ENCODE peak calls at places on chromosomes 13 and 19, in eight cellular contexts. T is erythroblast, H is tibial nerve, N is transverse colon, G is Peyer's patch, B is body of pancreas, U is A549, L is NB4. C is an unnamed sample.

GRCh38 chr13:21124853-21125252 is 51.5 kb downstream of the SKA3 start:
- DNase-seq in L (peak; percentile 53), H (no peak), B (no peak), N (no peak), T (no peak), U (peak; percentile 35), G (no peak), C (no peak)

GRCh38 chr19:2720777-2721569 is at the start of gene DIRAS1:
- DNase-seq in N (no peak), G (no peak), U (no peak), T (no peak), B (no peak), L (no peak), H (no peak), C (no peak)

GRCh38 chr13:27967203-27967735 is 1.8 kb downstream of the CDX2 start:
- DNase-seq in B (no peak), T (no peak), G (no peak), U (no peak), L (peak; percentile 72), H (no peak), N (no peak), C (no peak)

GRCh38 chr13:47277774-47278173 is 380.9 kb upstream of the HTR2A start:
- DNase-seq in H (no peak), T (no peak), N (no peak), L (peak; percentile 32), G (no peak), B (no peak), U (no peak), C (no peak)

GRCh38 chr13:96229356-96229755 is 139.4 kb downstream of the HS6ST3 start:
- DNase-seq in B (no peak), T (peak; percentile 52), G (no peak), U (peak; percentile 35), H (no peak), N (no peak), L (peak; percentile 56), C (no peak)

GRCh38 chr13:79749985-79750551 is 269.1 kb downstream of the NDFIP2 start:
- DNase-seq in L (no peak), U (peak; percentile 36), T (no peak), B (peak; percentile 28), G (peak; percentile 17), N (peak; percentile 34), H (peak; percentile 86), C (no peak)

GRCh38 chr13:110105136-110105535 is 201.8 kb downstream of the COL4A1 start:
- DNase-seq in G (no peak), N (no peak), U (no peak), L (no peak), T (no peak), B (no peak), H (no peak), C (no peak)

GRCh38 chr19:18204394-18205179 is 745 bp upstream of the RAB3A start:
- DNase-seq in T (no peak), G (peak; percentile 76), H (peak; percentile 77), L (no peak), N (peak; percentile 73), B (peak; percentile 59), U (no peak), C (no peak)

GRCh38 chr19:2080336-2080988 is 15.7 kb downstream of the MOB3A start:
- DNase-seq in B (no peak), L (no peak), U (no peak), H (no peak), G (no peak), T (no peak), N (no peak), C (no peak)

GRCh38 chr13:42056146-42056545 is 7.7 kb downstream of the DGKH start:
- DNase-seq in B (no peak), U (no peak), L (no peak), N (no peak), H (no peak), T (no peak), G (no peak), C (no peak)

GRCh38 chr19:54207908-54208783 is 7.5 kb downstream of the RPS9 start:
- DNase-seq in N (peak; percentile 72), H (peak; percentile 75), L (peak; percentile 98), B (peak; percentile 72), U (peak; percentile 59), G (peak; percentile 62), T (peak; percentile 92), C (peak; percentile 77)
- TF ChIP-seq POLR2A in N (peak; percentile 44), H (no peak), L (no peak), B (peak; percentile 6), U (no peak), G (no peak), T (peak; percentile 78), C (peak; percentile 45)

GRCh38 chr19:57395710-57396109 is 6.1 kb downstream of the ZNF548 start:
- DNase-seq in T (no peak), N (no peak), U (no peak), B (no peak), G (no peak), H (no peak), L (no peak), C (no peak)

GRCh38 chr19:57389194-57389729 is 392 bp upstream of the ZNF548 start:
- DNase-seq in B (no peak), H (no peak), L (no peak), N (no peak), T (no peak), U (no peak), G (no peak), C (no peak)

DNA sequence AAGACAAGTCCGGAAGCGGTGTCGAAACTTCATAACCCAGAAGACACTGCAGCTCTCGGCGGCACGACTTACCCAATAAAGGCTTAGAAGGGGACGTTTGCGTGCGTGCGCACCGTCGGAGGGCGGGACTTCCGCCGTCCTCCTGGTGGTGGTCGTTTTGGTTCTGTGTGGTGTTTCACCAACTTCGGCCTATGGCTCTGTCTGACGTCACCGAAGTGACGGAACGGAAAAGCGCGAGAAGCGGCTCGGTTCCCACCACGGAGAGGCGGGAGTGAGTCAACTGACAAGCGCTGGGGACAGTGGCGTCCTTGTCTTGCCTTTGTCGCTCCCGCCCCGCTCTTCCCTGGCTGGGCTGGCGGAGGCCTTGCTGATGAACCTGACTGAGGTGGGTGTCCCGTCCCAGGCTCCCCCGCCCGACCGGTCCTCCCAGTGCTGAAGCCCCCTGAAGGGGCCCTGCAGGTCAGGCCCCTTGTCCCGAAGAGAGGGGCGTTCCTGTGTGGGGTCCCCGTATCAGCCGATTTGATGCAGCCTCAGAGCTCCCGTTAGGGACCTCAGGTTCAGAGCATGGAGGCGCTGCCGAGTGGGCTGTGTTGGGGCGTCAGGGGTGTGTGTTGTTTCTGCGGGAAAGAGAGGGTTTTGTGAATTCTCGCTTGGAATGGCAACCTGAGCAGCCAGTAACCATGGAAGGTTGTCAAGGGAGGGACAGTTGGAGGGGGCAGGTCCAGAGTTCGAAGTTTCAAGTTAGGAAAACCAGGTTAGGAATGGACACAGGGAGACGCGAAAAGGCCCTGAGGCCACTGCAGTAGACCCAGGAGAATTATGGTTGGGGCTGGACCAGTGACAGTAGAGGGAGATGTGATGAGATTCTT is at the start of gene ZNF548:
- DNase-seq in U (peak; percentile 98), N (peak; percentile 95), H (peak; percentile 95), L (peak; percentile 97), B (peak; percentile 92), G (peak; percentile 96), T (peak; percentile 98), C (peak; percentile 92)
- TF ChIP-seq POLR2A in U (no peak), N (peak; percentile 58), H (peak; percentile 10), L (peak; percentile 37), B (no peak), G (peak; percentile 5), T (peak; percentile 89), C (peak; percentile 46)

DNA sequence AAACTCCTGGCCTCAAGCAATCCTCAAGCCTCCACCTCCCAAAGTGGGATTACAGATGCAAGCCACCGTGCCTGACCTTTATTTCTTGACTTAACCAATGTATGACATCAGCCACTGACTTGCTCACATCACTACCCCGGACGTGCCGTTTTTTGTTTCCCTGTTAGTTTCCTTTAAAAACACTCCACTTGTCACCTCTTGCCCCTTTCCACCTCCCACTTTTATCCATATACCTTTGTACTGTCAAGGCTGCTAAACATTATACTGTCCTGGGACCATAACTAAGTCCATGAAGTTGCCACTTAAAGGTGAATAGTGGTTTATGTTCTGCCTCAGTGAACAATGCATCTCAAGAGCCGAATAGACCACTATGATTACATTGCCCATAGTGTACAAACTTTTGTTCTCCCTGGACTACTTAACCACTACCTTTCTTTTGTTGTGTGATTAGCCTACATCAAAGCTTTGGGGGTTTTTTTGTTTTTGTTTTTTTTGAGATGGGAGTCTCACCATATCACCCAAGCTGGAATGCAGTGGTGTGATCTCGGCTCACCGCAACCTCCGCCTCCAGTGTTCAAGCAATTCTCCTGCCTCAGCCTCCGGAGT is 2.4 kb upstream of the EPHX3 start:
- DNase-seq in B (no peak), N (no peak), T (no peak), L (no peak), G (no peak), U (no peak), H (no peak), C (no peak)
- TF ChIP-seq POLR2A in B (no peak), N (no peak), T (no peak), L (no peak), G (no peak), U (no peak), H (no peak), C (no peak)

GRCh38 chr13:114315074-114315785 is 927 bp downstream of the CHAMP1 start:
- DNase-seq in G (no peak), B (no peak), N (no peak), U (no peak), T (peak; percentile 37), L (peak; percentile 31), H (no peak), C (no peak)

GRCh38 chr13:114311387-114311786 is 2.9 kb upstream of the CHAMP1 start:
- DNase-seq in G (no peak), N (no peak), U (no peak), T (no peak), B (no peak), L (peak; percentile 23), H (no peak), C (no peak)

GRCh38 chr13:114313061-114313860 is 1.0 kb upstream of the CHAMP1 start:
- DNase-seq in B (no peak), G (no peak), T (peak; percentile 48), H (no peak), L (peak; percentile 46), N (peak; percentile 16), U (peak; percentile 11), C (no peak)

GRCh38 chr13:114311908-114312307 is 2.4 kb upstream of the CHAMP1 start:
- DNase-seq in L (peak; percentile 81), H (no peak), G (no peak), N (no peak), T (no peak), U (no peak), B (no peak), C (no peak)

DNA sequence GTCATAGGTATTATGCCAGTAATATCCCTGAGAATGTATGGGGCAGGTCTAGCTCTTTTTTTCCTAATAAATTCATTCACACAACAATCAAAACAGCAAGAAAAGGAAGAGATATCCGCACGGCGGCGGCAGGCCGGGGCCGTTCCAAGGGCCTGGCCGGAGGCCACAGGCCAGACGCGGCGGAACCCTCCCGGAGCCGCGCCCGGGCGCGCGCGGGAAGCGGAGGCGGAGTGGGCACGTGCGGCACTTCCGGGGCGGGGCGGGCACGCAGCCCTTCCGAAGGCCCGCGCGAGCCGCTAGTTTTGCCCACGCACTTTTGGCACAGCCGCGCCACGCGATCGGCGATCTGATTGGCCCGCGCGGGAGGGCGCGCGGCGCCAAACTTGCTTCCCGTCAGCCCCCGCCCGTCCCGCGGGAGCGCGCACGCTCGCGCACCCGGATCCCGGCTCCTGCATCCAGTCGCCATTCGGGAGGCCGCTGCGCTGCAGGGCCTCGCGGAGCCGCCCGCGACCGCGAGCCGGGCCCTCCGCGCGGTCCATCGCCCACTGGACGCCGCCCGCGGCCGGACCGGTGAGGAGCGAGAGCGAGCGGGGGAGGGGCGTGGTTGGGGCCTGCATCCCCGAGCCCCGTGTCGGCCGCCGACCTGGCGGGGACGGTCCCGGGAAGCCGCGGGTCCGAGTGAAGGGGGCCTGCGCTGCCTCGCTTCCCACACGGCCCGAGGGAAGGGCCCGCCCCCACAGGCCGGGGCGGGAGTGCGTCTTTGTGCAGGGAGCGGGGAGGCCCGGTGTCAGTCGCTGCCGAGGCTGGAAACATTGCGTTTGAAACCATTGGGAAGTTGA is at the start of gene CHAMP1:
- DNase-seq in N (peak; percentile 97), U (peak; percentile 94), G (peak; percentile 90), H (peak; percentile 90), T (peak; percentile 97), B (peak; percentile 95), L (peak; percentile 99), C (peak; percentile 97)
- TF ChIP-seq POLR2A in N (peak; percentile 60), U (peak; percentile 73), G (peak; percentile 86), H (peak; percentile 82), T (peak; percentile 93), B (peak; percentile 91), L (peak; percentile 95), C (peak; percentile 98)